ENCODE peak calls at places on chromosomes 7 and 10, in five cellular contexts. One of them, this sample, is unnamed.

GRCh38 chr10:26438534-26439269 is 561 bp downstream of the APBB1IP start:
- DNase-seq in upper lobe of left lung: peak; percentile 91
- DNase-seq in NCI-H187: no peak
- DNase-seq in KG1: peak; percentile 18
- DNase-seq in activated T-cell treated with anti-CD3 and anti-CD28 coated beads for 1 hour: peak; percentile 60
- DNase-seq in this sample: no peak

GRCh38 chr10:36163827-36164226 is 521.7 kb upstream of the FZD8 start:
- DNase-seq in upper lobe of left lung: no peak
- DNase-seq in NCI-H187: no peak
- DNase-seq in KG1: no peak
- DNase-seq in activated T-cell treated with anti-CD3 and anti-CD28 coated beads for 1 hour: no peak
- DNase-seq in this sample: no peak

GRCh38 chr7:47893721-47894365 is 54.4 kb downstream of the PKD1L1 start:
- DNase-seq in upper lobe of left lung: no peak
- DNase-seq in NCI-H187: no peak
- DNase-seq in KG1: no peak
- DNase-seq in activated T-cell treated with anti-CD3 and anti-CD28 coated beads for 1 hour: no peak
- DNase-seq in this sample: no peak

GRCh38 chr10:61565819-61566560 is 96.7 kb upstream of the CABCOCO1 start:
- DNase-seq in upper lobe of left lung: no peak
- DNase-seq in NCI-H187: no peak
- DNase-seq in KG1: no peak
- DNase-seq in activated T-cell treated with anti-CD3 and anti-CD28 coated beads for 1 hour: no peak
- DNase-seq in this sample: no peak

GRCh38 chr7:66301249-66301648 is 96.1 kb downstream of the TPST1 start:
- DNase-seq in upper lobe of left lung: no peak
- DNase-seq in NCI-H187: no peak
- DNase-seq in KG1: no peak
- DNase-seq in activated T-cell treated with anti-CD3 and anti-CD28 coated beads for 1 hour: no peak
- DNase-seq in this sample: no peak

GRCh38 chr10:79127151-79127961 is 58.6 kb downstream of the ZMIZ1 start:
- DNase-seq in upper lobe of left lung: no peak
- DNase-seq in NCI-H187: no peak
- DNase-seq in KG1: no peak
- DNase-seq in activated T-cell treated with anti-CD3 and anti-CD28 coated beads for 1 hour: no peak
- DNase-seq in this sample: peak; percentile 59

GRCh38 chr10:99921948-99922347 is 87.8 kb downstream of the DNMBP start:
- DNase-seq in upper lobe of left lung: no peak
- DNase-seq in NCI-H187: no peak
- DNase-seq in KG1: no peak
- DNase-seq in activated T-cell treated with anti-CD3 and anti-CD28 coated beads for 1 hour: no peak
- DNase-seq in this sample: no peak

GRCh38 chr10:132578287-132578951 is 40.8 kb downstream of the INPP5A start:
- DNase-seq in upper lobe of left lung: peak; percentile 56
- DNase-seq in NCI-H187: no peak
- DNase-seq in KG1: no peak
- DNase-seq in activated T-cell treated with anti-CD3 and anti-CD28 coated beads for 1 hour: no peak
- DNase-seq in this sample: no peak

GRCh38 chr10:72310636-72311035 is 36.9 kb downstream of the DDIT4 start:
- DNase-seq in upper lobe of left lung: no peak
- DNase-seq in NCI-H187: no peak
- DNase-seq in KG1: no peak
- DNase-seq in activated T-cell treated with anti-CD3 and anti-CD28 coated beads for 1 hour: no peak
- DNase-seq in this sample: no peak

GRCh38 chr7:37320840-37321468 is 127.7 kb downstream of the ELMO1 start:
- DNase-seq in upper lobe of left lung: no peak
- DNase-seq in NCI-H187: no peak
- DNase-seq in KG1: no peak
- DNase-seq in activated T-cell treated with anti-CD3 and anti-CD28 coated beads for 1 hour: no peak
- DNase-seq in this sample: no peak

GRCh38 chr7:65980478-65981250 is 1.3 kb downstream of the GUSB start:
- DNase-seq in upper lobe of left lung: no peak
- DNase-seq in NCI-H187: no peak
- DNase-seq in KG1: peak; percentile 28
- DNase-seq in activated T-cell treated with anti-CD3 and anti-CD28 coated beads for 1 hour: peak; percentile 28
- DNase-seq in this sample: peak; percentile 26

GRCh38 chr10:28241766-28242399 is 61.0 kb downstream of the MPP7 start:
- DNase-seq in upper lobe of left lung: no peak
- DNase-seq in NCI-H187: peak; percentile 4
- DNase-seq in KG1: peak; percentile 26
- DNase-seq in activated T-cell treated with anti-CD3 and anti-CD28 coated beads for 1 hour: peak; percentile 14
- DNase-seq in this sample: peak; percentile 24

GRCh38 chr7:139180700-139181311 is 50.2 kb upstream of the UBN2 start:
- DNase-seq in upper lobe of left lung: no peak
- DNase-seq in NCI-H187: no peak
- DNase-seq in KG1: no peak
- DNase-seq in activated T-cell treated with anti-CD3 and anti-CD28 coated beads for 1 hour: no peak
- DNase-seq in this sample: no peak

GRCh38 chr10:24722131-24722675 is 1.5 kb downstream of the ARHGAP21 start:
- DNase-seq in upper lobe of left lung: no peak
- DNase-seq in NCI-H187: peak; percentile 4
- DNase-seq in KG1: no peak
- DNase-seq in activated T-cell treated with anti-CD3 and anti-CD28 coated beads for 1 hour: no peak
- DNase-seq in this sample: no peak

GRCh38 chr10:43225787-43226153 is 41.1 kb downstream of the RASGEF1A start:
- DNase-seq in upper lobe of left lung: peak; percentile 55
- DNase-seq in NCI-H187: no peak
- DNase-seq in KG1: no peak
- DNase-seq in activated T-cell treated with anti-CD3 and anti-CD28 coated beads for 1 hour: no peak
- DNase-seq in this sample: no peak

GRCh38 chr7:120043250-120043649 is 229.7 kb upstream of the KCND2 start:
- DNase-seq in upper lobe of left lung: no peak
- DNase-seq in NCI-H187: no peak
- DNase-seq in KG1: no peak
- DNase-seq in activated T-cell treated with anti-CD3 and anti-CD28 coated beads for 1 hour: no peak
- DNase-seq in this sample: no peak

GRCh38 chr10:103145860-103146466 is 47.1 kb downstream of the NT5C2 start:
- DNase-seq in upper lobe of left lung: no peak
- DNase-seq in NCI-H187: no peak
- DNase-seq in KG1: no peak
- DNase-seq in activated T-cell treated with anti-CD3 and anti-CD28 coated beads for 1 hour: no peak
- DNase-seq in this sample: peak; percentile 21

GRCh38 chr7:27141138-27141537 is 2.3 kb downstream of the HOXA5 start:
- DNase-seq in upper lobe of left lung: no peak
- DNase-seq in NCI-H187: no peak
- DNase-seq in KG1: no peak
- DNase-seq in activated T-cell treated with anti-CD3 and anti-CD28 coated beads for 1 hour: no peak
- DNase-seq in this sample: no peak

GRCh38 chr7:48426966-48427555 is 255.8 kb downstream of the ABCA13 start:
- DNase-seq in upper lobe of left lung: no peak
- DNase-seq in NCI-H187: no peak
- DNase-seq in KG1: no peak
- DNase-seq in activated T-cell treated with anti-CD3 and anti-CD28 coated beads for 1 hour: no peak
- DNase-seq in this sample: peak; percentile 54

GRCh38 chr7:140723002-140723401 is 26.5 kb downstream of the NDUFB2 start:
- DNase-seq in upper lobe of left lung: no peak
- DNase-seq in NCI-H187: no peak
- DNase-seq in KG1: no peak
- DNase-seq in activated T-cell treated with anti-CD3 and anti-CD28 coated beads for 1 hour: peak; percentile 23
- DNase-seq in this sample: no peak

GRCh38 chr10:12348870-12349627 is at the start of gene CAMK1D:
- DNase-seq in upper lobe of left lung: peak; percentile 97
- DNase-seq in NCI-H187: peak; percentile 52
- DNase-seq in KG1: peak; percentile 41
- DNase-seq in activated T-cell treated with anti-CD3 and anti-CD28 coated beads for 1 hour: peak; percentile 83
- DNase-seq in this sample: peak; percentile 72

GRCh38 chr7:100682228-100682741 is 8.7 kb downstream of the GNB2 start:
- DNase-seq in upper lobe of left lung: peak; percentile 75
- DNase-seq in NCI-H187: no peak
- DNase-seq in KG1: no peak
- DNase-seq in activated T-cell treated with anti-CD3 and anti-CD28 coated beads for 1 hour: no peak
- DNase-seq in this sample: peak; percentile 6

GRCh38 chr7:32846630-32847225 is 44.8 kb downstream of the KBTBD2 start:
- DNase-seq in upper lobe of left lung: no peak
- DNase-seq in NCI-H187: peak; percentile 54
- DNase-seq in KG1: peak; percentile 70
- DNase-seq in activated T-cell treated with anti-CD3 and anti-CD28 coated beads for 1 hour: peak; percentile 94
- DNase-seq in this sample: peak; percentile 53

GRCh38 chr7:142581341-142581740 is 167.9 kb upstream of the PRSS1 start:
- DNase-seq in upper lobe of left lung: no peak
- DNase-seq in NCI-H187: no peak
- DNase-seq in KG1: no peak
- DNase-seq in activated T-cell treated with anti-CD3 and anti-CD28 coated beads for 1 hour: no peak
- DNase-seq in this sample: no peak

GRCh38 chr10:75470901-75471300 is 39.5 kb downstream of the LRMDA start:
- DNase-seq in upper lobe of left lung: no peak
- DNase-seq in NCI-H187: no peak
- DNase-seq in KG1: no peak
- DNase-seq in activated T-cell treated with anti-CD3 and anti-CD28 coated beads for 1 hour: no peak
- DNase-seq in this sample: no peak

GRCh38 chr10:104766341-104766740 is 125.3 kb downstream of the SORCS3 start:
- DNase-seq in upper lobe of left lung: no peak
- DNase-seq in NCI-H187: no peak
- DNase-seq in KG1: no peak
- DNase-seq in activated T-cell treated with anti-CD3 and anti-CD28 coated beads for 1 hour: no peak
- DNase-seq in this sample: no peak

GRCh38 chr10:96298362-96298761 is 5.9 kb upstream of the DNTT start:
- DNase-seq in upper lobe of left lung: no peak
- DNase-seq in NCI-H187: no peak
- DNase-seq in KG1: no peak
- DNase-seq in activated T-cell treated with anti-CD3 and anti-CD28 coated beads for 1 hour: no peak
- DNase-seq in this sample: no peak

GRCh38 chr7:130363156-130363847 is 17.0 kb upstream of the CPA1 start:
- DNase-seq in upper lobe of left lung: no peak
- DNase-seq in NCI-H187: no peak
- DNase-seq in KG1: no peak
- DNase-seq in activated T-cell treated with anti-CD3 and anti-CD28 coated beads for 1 hour: no peak
- DNase-seq in this sample: peak; percentile 87

GRCh38 chr7:137992042-137992737 is 9.7 kb downstream of the CREB3L2 start:
- DNase-seq in upper lobe of left lung: no peak
- DNase-seq in NCI-H187: no peak
- DNase-seq in KG1: no peak
- DNase-seq in activated T-cell treated with anti-CD3 and anti-CD28 coated beads for 1 hour: no peak
- DNase-seq in this sample: peak; percentile 47

GRCh38 chr7:81268551-81268950 is 349.7 kb upstream of the SEMA3C start:
- DNase-seq in upper lobe of left lung: no peak
- DNase-seq in NCI-H187: no peak
- DNase-seq in KG1: no peak
- DNase-seq in activated T-cell treated with anti-CD3 and anti-CD28 coated beads for 1 hour: no peak
- DNase-seq in this sample: no peak

GRCh38 chr7:15557186-15557585 is 4.6 kb downstream of the AGMO start:
- DNase-seq in upper lobe of left lung: no peak
- DNase-seq in NCI-H187: no peak
- DNase-seq in KG1: no peak
- DNase-seq in activated T-cell treated with anti-CD3 and anti-CD28 coated beads for 1 hour: no peak
- DNase-seq in this sample: no peak

GRCh38 chr7:157738064-157738460 is 401.3 kb downstream of the DNAJB6 start:
- DNase-seq in upper lobe of left lung: no peak
- DNase-seq in NCI-H187: no peak
- DNase-seq in KG1: no peak
- DNase-seq in activated T-cell treated with anti-CD3 and anti-CD28 coated beads for 1 hour: no peak
- DNase-seq in this sample: no peak

GRCh38 chr7:82674319-82674718 is 230.7 kb upstream of the CACNA2D1 start:
- DNase-seq in upper lobe of left lung: no peak
- DNase-seq in NCI-H187: no peak
- DNase-seq in KG1: no peak
- DNase-seq in activated T-cell treated with anti-CD3 and anti-CD28 coated beads for 1 hour: no peak
- DNase-seq in this sample: no peak

GRCh38 chr10:67612577-67613537 is 83.1 kb downstream of the CTNNA3 start:
- DNase-seq in upper lobe of left lung: no peak
- DNase-seq in NCI-H187: no peak
- DNase-seq in KG1: no peak
- DNase-seq in activated T-cell treated with anti-CD3 and anti-CD28 coated beads for 1 hour: peak; percentile 21
- DNase-seq in this sample: peak; percentile 14

GRCh38 chr7:114789942-114790341 is 132.0 kb upstream of the MDFIC start:
- DNase-seq in upper lobe of left lung: no peak
- DNase-seq in NCI-H187: no peak
- DNase-seq in KG1: no peak
- DNase-seq in activated T-cell treated with anti-CD3 and anti-CD28 coated beads for 1 hour: no peak
- DNase-seq in this sample: peak; percentile 1

GRCh38 chr7:149070372-149071140 is 20.0 kb downstream of the ZNF786 start:
- DNase-seq in upper lobe of left lung: peak; percentile 65
- DNase-seq in NCI-H187: peak; percentile 49
- DNase-seq in KG1: no peak
- DNase-seq in activated T-cell treated with anti-CD3 and anti-CD28 coated beads for 1 hour: no peak
- DNase-seq in this sample: no peak

GRCh38 chr7:142301923-142302550 is 44.2 kb upstream of the PRSS58 start:
- DNase-seq in upper lobe of left lung: no peak
- DNase-seq in NCI-H187: no peak
- DNase-seq in KG1: no peak
- DNase-seq in activated T-cell treated with anti-CD3 and anti-CD28 coated beads for 1 hour: no peak
- DNase-seq in this sample: peak; percentile 25

GRCh38 chr10:74111799-74112198 is 38.8 kb downstream of the AP3M1 start:
- DNase-seq in upper lobe of left lung: peak; percentile 34
- DNase-seq in NCI-H187: no peak
- DNase-seq in KG1: no peak
- DNase-seq in activated T-cell treated with anti-CD3 and anti-CD28 coated beads for 1 hour: no peak
- DNase-seq in this sample: no peak